ENCODE peak calls at places on chromosomes 5 and 9, in eight cellular contexts. One of them, this sample, is unnamed. For H3K4me1 and H3K9me3, the result is how much of the 10 kb centered on the place peaks cover.

GRCh38 chr9:76586555-76587314 is 127.8 kb downstream of the GCNT1 start:
- DNase-seq in left ventricle myocardium inferior: no peak
- DNase-seq in IMR-90: no peak
- DNase-seq in gastrocnemius medialis: no peak
- DNase-seq in neuronal stem cell: no peak
- DNase-seq in prostate gland: no peak
- DNase-seq in uterus: no peak
- DNase-seq in right atrium auricular region: no peak
- DNase-seq in this sample: no peak

GRCh38 chr9:97954550-97954989 is 16.6 kb upstream of the HEMGN start:
- DNase-seq in left ventricle myocardium inferior: no peak
- DNase-seq in IMR-90: no peak
- DNase-seq in gastrocnemius medialis: peak
- DNase-seq in neuronal stem cell: peak
- DNase-seq in prostate gland: peak
- DNase-seq in uterus: no peak
- DNase-seq in right atrium auricular region: no peak
- DNase-seq in this sample: no peak

GRCh38 chr9:125752070-125752628 is 5.0 kb downstream of the PBX3 start:
- DNase-seq in left ventricle myocardium inferior: no peak
- DNase-seq in IMR-90: no peak
- DNase-seq in gastrocnemius medialis: no peak
- DNase-seq in neuronal stem cell: no peak
- DNase-seq in prostate gland: no peak
- DNase-seq in uterus: no peak
- DNase-seq in right atrium auricular region: no peak
- DNase-seq in this sample: no peak

GRCh38 chr9:102185371-102185770 is 446.9 kb upstream of the GRIN3A start:
- DNase-seq in left ventricle myocardium inferior: no peak
- DNase-seq in IMR-90: no peak
- DNase-seq in gastrocnemius medialis: no peak
- DNase-seq in neuronal stem cell: no peak
- DNase-seq in prostate gland: peak
- DNase-seq in uterus: no peak
- DNase-seq in right atrium auricular region: no peak
- DNase-seq in this sample: no peak

GRCh38 chr9:87088621-87089020 is 141.3 kb upstream of the GAS1 start:
- DNase-seq in left ventricle myocardium inferior: no peak
- DNase-seq in IMR-90: no peak
- DNase-seq in gastrocnemius medialis: no peak
- DNase-seq in neuronal stem cell: no peak
- DNase-seq in prostate gland: no peak
- DNase-seq in uterus: no peak
- DNase-seq in right atrium auricular region: no peak
- DNase-seq in this sample: no peak

GRCh38 chr5:119578937-119579336 is 50.4 kb upstream of the FAM170A start:
- DNase-seq in left ventricle myocardium inferior: no peak
- DNase-seq in IMR-90: peak
- DNase-seq in gastrocnemius medialis: no peak
- DNase-seq in neuronal stem cell: no peak
- DNase-seq in prostate gland: no peak
- DNase-seq in uterus: no peak
- DNase-seq in right atrium auricular region: no peak
- DNase-seq in this sample: no peak

GRCh38 chr5:143641549-143641955 is 170.4 kb upstream of the HMHB1 start:
- DNase-seq in left ventricle myocardium inferior: no peak
- DNase-seq in IMR-90: peak
- DNase-seq in gastrocnemius medialis: no peak
- DNase-seq in neuronal stem cell: no peak
- DNase-seq in prostate gland: no peak
- DNase-seq in uterus: no peak
- DNase-seq in right atrium auricular region: no peak
- DNase-seq in this sample: peak

GRCh38 chr5:59760798-59761348 is 132.7 kb downstream of the PDE4D start:
- DNase-seq in left ventricle myocardium inferior: no peak
- DNase-seq in IMR-90: peak
- DNase-seq in gastrocnemius medialis: no peak
- DNase-seq in neuronal stem cell: no peak
- DNase-seq in prostate gland: no peak
- DNase-seq in uterus: no peak
- DNase-seq in right atrium auricular region: no peak
- DNase-seq in this sample: peak

GRCh38 chr9:89116064-89116817 is 62.4 kb downstream of the SHC3 start:
- DNase-seq in left ventricle myocardium inferior: no peak
- DNase-seq in IMR-90: peak
- DNase-seq in gastrocnemius medialis: no peak
- DNase-seq in neuronal stem cell: no peak
- DNase-seq in prostate gland: no peak
- DNase-seq in uterus: no peak
- DNase-seq in right atrium auricular region: no peak
- DNase-seq in this sample: peak

GRCh38 chr9:5799314-5799713 is 33.6 kb downstream of the ERMP1 start:
- DNase-seq in left ventricle myocardium inferior: no peak
- DNase-seq in IMR-90: peak
- DNase-seq in gastrocnemius medialis: no peak
- DNase-seq in neuronal stem cell: no peak
- DNase-seq in prostate gland: peak
- DNase-seq in uterus: no peak
- DNase-seq in right atrium auricular region: no peak
- DNase-seq in this sample: peak

GRCh38 chr9:127316586-127317383 is 52.2 kb downstream of the GARNL3 start:
- DNase-seq in left ventricle myocardium inferior: no peak
- DNase-seq in IMR-90: peak
- DNase-seq in gastrocnemius medialis: peak
- DNase-seq in neuronal stem cell: no peak
- DNase-seq in prostate gland: no peak
- DNase-seq in uterus: no peak
- DNase-seq in right atrium auricular region: no peak
- DNase-seq in this sample: peak

GRCh38 chr5:156934450-156935211 is 28.4 kb downstream of the TIMD4 start:
- DNase-seq in left ventricle myocardium inferior: no peak
- DNase-seq in IMR-90: no peak
- DNase-seq in gastrocnemius medialis: no peak
- DNase-seq in neuronal stem cell: no peak
- DNase-seq in prostate gland: no peak
- DNase-seq in uterus: no peak
- DNase-seq in right atrium auricular region: no peak
- DNase-seq in this sample: peak

GRCh38 chr9:88831783-88832407 is 159.4 kb upstream of the S1PR3 start:
- DNase-seq in left ventricle myocardium inferior: no peak
- DNase-seq in IMR-90: no peak
- DNase-seq in gastrocnemius medialis: no peak
- DNase-seq in neuronal stem cell: no peak
- DNase-seq in prostate gland: no peak
- DNase-seq in uterus: no peak
- DNase-seq in right atrium auricular region: no peak
- DNase-seq in this sample: no peak

GRCh38 chr9:95874989-95875304 is 544 bp upstream of the ERCC6L2 start:
- DNase-seq in left ventricle myocardium inferior: peak
- DNase-seq in IMR-90: no peak
- DNase-seq in gastrocnemius medialis: no peak
- DNase-seq in neuronal stem cell: peak
- DNase-seq in prostate gland: peak
- DNase-seq in uterus: peak
- DNase-seq in right atrium auricular region: no peak
- DNase-seq in this sample: peak

GRCh38 chr5:172789687-172790495 is 18.9 kb upstream of the DUSP1 start:
- DNase-seq in left ventricle myocardium inferior: no peak
- DNase-seq in IMR-90: no peak
- DNase-seq in gastrocnemius medialis: no peak
- DNase-seq in neuronal stem cell: no peak
- DNase-seq in prostate gland: no peak
- DNase-seq in uterus: no peak
- DNase-seq in right atrium auricular region: no peak
- DNase-seq in this sample: peak

GRCh38 chr5:139665626-139666025 is 17.5 kb downstream of the CXXC5 start:
- DNase-seq in left ventricle myocardium inferior: no peak
- DNase-seq in IMR-90: no peak
- DNase-seq in gastrocnemius medialis: no peak
- DNase-seq in neuronal stem cell: no peak
- DNase-seq in prostate gland: no peak
- DNase-seq in uterus: no peak
- DNase-seq in right atrium auricular region: no peak
- DNase-seq in this sample: no peak

GRCh38 chr9:524008-524407 is 309.3 kb downstream of the DOCK8 start:
- DNase-seq in left ventricle myocardium inferior: no peak
- DNase-seq in IMR-90: no peak
- DNase-seq in gastrocnemius medialis: no peak
- DNase-seq in neuronal stem cell: no peak
- DNase-seq in prostate gland: peak
- DNase-seq in uterus: no peak
- DNase-seq in right atrium auricular region: no peak
- DNase-seq in this sample: no peak

GRCh38 chr9:530681-531080 is 310.8 kb upstream of the DMRT1 start:
- DNase-seq in left ventricle myocardium inferior: peak
- DNase-seq in IMR-90: peak
- DNase-seq in gastrocnemius medialis: peak
- DNase-seq in neuronal stem cell: no peak
- DNase-seq in prostate gland: peak
- DNase-seq in uterus: no peak
- DNase-seq in right atrium auricular region: peak
- DNase-seq in this sample: peak

GRCh38 chr9:523444-523843 is 308.8 kb downstream of the DOCK8 start:
- DNase-seq in left ventricle myocardium inferior: no peak
- DNase-seq in IMR-90: no peak
- DNase-seq in gastrocnemius medialis: no peak
- DNase-seq in neuronal stem cell: no peak
- DNase-seq in prostate gland: no peak
- DNase-seq in uterus: no peak
- DNase-seq in right atrium auricular region: no peak
- DNase-seq in this sample: no peak

GRCh38 chr9:529721-530120 is 311.8 kb upstream of the DMRT1 start:
- DNase-seq in left ventricle myocardium inferior: no peak
- DNase-seq in IMR-90: no peak
- DNase-seq in gastrocnemius medialis: no peak
- DNase-seq in neuronal stem cell: no peak
- DNase-seq in prostate gland: no peak
- DNase-seq in uterus: no peak
- DNase-seq in right atrium auricular region: no peak
- DNase-seq in this sample: peak

DNA sequence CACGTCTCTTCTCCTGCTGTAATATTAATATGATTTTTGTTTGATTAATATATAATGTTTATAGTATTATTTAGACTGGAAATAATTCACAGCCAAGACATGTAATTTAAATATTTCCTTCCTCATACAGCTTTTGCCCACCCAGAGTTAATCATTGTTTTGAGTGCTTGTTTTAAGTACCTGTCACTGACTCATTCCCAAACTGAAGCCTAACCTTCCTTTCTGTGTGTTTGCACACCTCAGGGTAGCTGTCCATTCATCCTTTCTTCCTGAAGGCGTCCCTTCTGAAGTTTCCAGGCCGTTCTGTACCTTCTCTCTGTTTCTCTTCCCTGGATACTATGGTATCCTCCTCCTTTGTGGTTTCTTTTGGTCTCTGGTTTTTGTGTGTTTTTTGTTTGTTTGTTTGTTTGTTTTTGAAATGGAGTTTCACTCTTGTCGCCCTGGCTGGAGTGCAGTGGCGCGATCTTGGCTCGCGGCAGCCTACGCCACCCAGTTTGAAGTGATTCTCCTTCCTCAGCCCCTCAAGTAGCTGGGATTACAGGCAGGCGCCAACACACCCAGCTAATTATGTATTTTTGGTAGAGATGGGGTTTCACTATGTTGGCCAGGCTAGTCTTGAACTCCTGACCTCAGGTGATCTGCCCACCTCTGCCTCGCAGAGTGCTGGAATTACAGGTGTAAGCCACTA is 312.4 kb downstream of the DOCK8 start:
- DNase-seq in left ventricle myocardium inferior: no peak
- DNase-seq in IMR-90: no peak
- DNase-seq in gastrocnemius medialis: no peak
- DNase-seq in neuronal stem cell: no peak
- DNase-seq in prostate gland: no peak
- DNase-seq in uterus: no peak
- DNase-seq in right atrium auricular region: no peak
- DNase-seq in this sample: no peak
- H3K4me1 ChIP-seq in left ventricle myocardium inferior: half or more
- H3K4me1 ChIP-seq in IMR-90: under half
- H3K4me1 ChIP-seq in gastrocnemius medialis: under half
- H3K4me1 ChIP-seq in neuronal stem cell: under half
- H3K4me1 ChIP-seq in prostate gland: under half
- H3K4me1 ChIP-seq in uterus: under half
- H3K4me1 ChIP-seq in right atrium auricular region: under half
- H3K4me1 ChIP-seq in this sample: under half

GRCh38 chr9:92652461-92652860 is 17.5 kb downstream of the IPPK start:
- DNase-seq in left ventricle myocardium inferior: no peak
- DNase-seq in IMR-90: no peak
- DNase-seq in gastrocnemius medialis: no peak
- DNase-seq in neuronal stem cell: no peak
- DNase-seq in prostate gland: no peak
- DNase-seq in uterus: no peak
- DNase-seq in right atrium auricular region: no peak
- DNase-seq in this sample: peak

GRCh38 chr9:92655366-92655765 is 14.6 kb downstream of the IPPK start:
- DNase-seq in left ventricle myocardium inferior: no peak
- DNase-seq in IMR-90: no peak
- DNase-seq in gastrocnemius medialis: no peak
- DNase-seq in neuronal stem cell: no peak
- DNase-seq in prostate gland: no peak
- DNase-seq in uterus: no peak
- DNase-seq in right atrium auricular region: no peak
- DNase-seq in this sample: no peak

GRCh38 chr9:92656537-92656925 is 13.4 kb downstream of the IPPK start:
- DNase-seq in left ventricle myocardium inferior: no peak
- DNase-seq in IMR-90: no peak
- DNase-seq in gastrocnemius medialis: no peak
- DNase-seq in neuronal stem cell: no peak
- DNase-seq in prostate gland: no peak
- DNase-seq in uterus: no peak
- DNase-seq in right atrium auricular region: no peak
- DNase-seq in this sample: no peak

GRCh38 chr9:92655896-92656536 is 13.9 kb downstream of the IPPK start:
- DNase-seq in left ventricle myocardium inferior: no peak
- DNase-seq in IMR-90: no peak
- DNase-seq in gastrocnemius medialis: no peak
- DNase-seq in neuronal stem cell: no peak
- DNase-seq in prostate gland: no peak
- DNase-seq in uterus: no peak
- DNase-seq in right atrium auricular region: no peak
- DNase-seq in this sample: no peak

GRCh38 chr9:92654481-92655301 is 15.2 kb downstream of the IPPK start:
- DNase-seq in left ventricle myocardium inferior: no peak
- DNase-seq in IMR-90: no peak
- DNase-seq in gastrocnemius medialis: peak
- DNase-seq in neuronal stem cell: no peak
- DNase-seq in prostate gland: peak
- DNase-seq in uterus: no peak
- DNase-seq in right atrium auricular region: no peak
- DNase-seq in this sample: no peak
- H3K4me3 ChIP-seq in left ventricle myocardium inferior: no peak
- H3K4me3 ChIP-seq in IMR-90: no peak
- H3K4me3 ChIP-seq in gastrocnemius medialis: no peak
- H3K4me3 ChIP-seq in neuronal stem cell: no peak
- H3K4me3 ChIP-seq in prostate gland: no peak
- H3K4me3 ChIP-seq in uterus: no peak
- H3K4me3 ChIP-seq in right atrium auricular region: no peak
- H3K4me3 ChIP-seq in this sample: no peak

GRCh38 chr5:2181164-2181956 is 298.6 kb upstream of the IRX4 start:
- DNase-seq in left ventricle myocardium inferior: no peak
- DNase-seq in IMR-90: no peak
- DNase-seq in gastrocnemius medialis: no peak
- DNase-seq in neuronal stem cell: no peak
- DNase-seq in prostate gland: no peak
- DNase-seq in uterus: no peak
- DNase-seq in right atrium auricular region: no peak
- DNase-seq in this sample: no peak
- H3K9me3 ChIP-seq in left ventricle myocardium inferior: under half
- H3K9me3 ChIP-seq in IMR-90: under half
- H3K9me3 ChIP-seq in gastrocnemius medialis: under half
- H3K9me3 ChIP-seq in neuronal stem cell: under half
- H3K9me3 ChIP-seq in prostate gland: under half
- H3K9me3 ChIP-seq in uterus: under half
- H3K9me3 ChIP-seq in right atrium auricular region: under half
- H3K9me3 ChIP-seq in this sample: under half

GRCh38 chr9:70475211-70475610 is 60.8 kb upstream of the KLF9 start:
- DNase-seq in left ventricle myocardium inferior: no peak
- DNase-seq in IMR-90: no peak
- DNase-seq in gastrocnemius medialis: no peak
- DNase-seq in neuronal stem cell: no peak
- DNase-seq in prostate gland: peak
- DNase-seq in uterus: peak
- DNase-seq in right atrium auricular region: no peak
- DNase-seq in this sample: no peak
- H3K4me1 ChIP-seq in left ventricle myocardium inferior: half or more
- H3K4me1 ChIP-seq in IMR-90: under half
- H3K4me1 ChIP-seq in gastrocnemius medialis: half or more
- H3K4me1 ChIP-seq in neuronal stem cell: under half
- H3K4me1 ChIP-seq in prostate gland: under half
- H3K4me1 ChIP-seq in uterus: under half
- H3K4me1 ChIP-seq in right atrium auricular region: half or more
- H3K4me1 ChIP-seq in this sample: half or more

This sample was measured in adipocyte.